ENCODE peak calls at places on chromosome 22, in five cellular contexts. P is activated B cell treated with CpG ODN at 0.5 μM for 24 hours, D is PC-9, S is right atrium auricular region, B is neural progenitor cell. I is an unnamed sample.

GRCh38 chr22:20864186-20864908 is 5.5 kb downstream of the SNAP29 start:
- DNase-seq in P (no peak), D (no peak), S (no peak), B (no peak), I (no peak)

GRCh38 chr22:49052560-49052959 is 775.1 kb downstream of the BRD1 start:
- DNase-seq in P (no peak), D (no peak), S (no peak), B (no peak), I (no peak)

GRCh38 chr22:48576333-48577013 is 1251.2 kb downstream of the BRD1 start:
- DNase-seq in P (no peak), D (no peak), S (no peak), B (peak; percentile 88), I (peak; percentile 45)

GRCh38 chr22:23781533-23781932 is 5.2 kb upstream of the SMARCB1 start:
- DNase-seq in P (no peak), D (peak; percentile 55), S (no peak), B (no peak), I (no peak)

GRCh38 chr22:22110548-22111266 is 128.1 kb upstream of the TOP3B start:
- DNase-seq in P (peak; percentile 82), D (peak; percentile 27), S (no peak), B (peak; percentile 62), I (no peak)

GRCh38 chr22:23192558-23192957 is 12.2 kb downstream of the BCR start:
- DNase-seq in P (no peak), D (no peak), S (no peak), B (no peak), I (no peak)

GRCh38 chr22:27488456-27489224 is 312.9 kb downstream of the MN1 start:
- DNase-seq in P (no peak), D (no peak), S (no peak), B (no peak), I (no peak)

GRCh38 chr22:36641902-36642640 is 61.5 kb downstream of the CACNG2 start:
- DNase-seq in P (no peak), D (no peak), S (no peak), B (no peak), I (no peak)

GRCh38 chr22:27125539-27125938 is 468.2 kb downstream of the MIAT start:
- DNase-seq in P (no peak), D (no peak), S (no peak), B (no peak), I (no peak)

GRCh38 chr22:20992056-20992442 is 9.9 kb downstream of the THAP7 start:
- DNase-seq in P (no peak), D (no peak), S (no peak), B (no peak), I (no peak)

GRCh38 chr22:49972163-49973017 is 11.8 kb downstream of the PIM3 start:
- DNase-seq in P (peak; percentile 25), D (no peak), S (no peak), B (no peak), I (no peak)

GRCh38 chr22:18927573-18927972 is 8.5 kb downstream of the PRODH start:
- DNase-seq in P (no peak), D (no peak), S (no peak), B (no peak), I (no peak)

GRCh38 chr22:22605074-22605404 is 39.4 kb upstream of the GGTLC2 start:
- DNase-seq in P (no peak), D (no peak), S (no peak), B (no peak), I (no peak)

GRCh38 chr22:19981171-19981960 is 35.3 kb downstream of the ARVCF start:
- DNase-seq in P (no peak), D (no peak), S (no peak), B (no peak), I (no peak)

GRCh38 chr22:27578937-27579617 is 222.5 kb downstream of the MN1 start:
- DNase-seq in P (no peak), D (no peak), S (no peak), B (no peak), I (no peak)

GRCh38 chr22:29216873-29217666 is 11.4 kb downstream of the EMID1 start:
- DNase-seq in P (no peak), D (no peak), S (no peak), B (no peak), I (no peak)

GRCh38 chr22:49693416-49693815 is 134.3 kb downstream of the BRD1 start:
- DNase-seq in P (no peak), D (no peak), S (no peak), B (no peak), I (peak; percentile 20)

GRCh38 chr22:48242461-48242864 is 1480.0 kb downstream of the TBC1D22A start:
- DNase-seq in P (no peak), D (no peak), S (no peak), B (no peak), I (no peak)

GRCh38 chr22:19604711-19605268 is 80.6 kb upstream of the CLDN5 start:
- DNase-seq in P (no peak), D (no peak), S (no peak), B (no peak), I (no peak)

GRCh38 chr22:41907436-41908401 is 7.2 kb downstream of the SHISA8 start:
- DNase-seq in P (no peak), D (no peak), S (no peak), B (peak; percentile 19), I (no peak)

GRCh38 chr22:49398646-49399045 is 429.0 kb downstream of the BRD1 start:
- DNase-seq in P (no peak), D (no peak), S (peak; percentile 13), B (no peak), I (peak; percentile 33)

GRCh38 chr22:39935116-39935515 is 25.1 kb upstream of the TMA7B start:
- DNase-seq in P (no peak), D (no peak), S (no peak), B (peak; percentile 40), I (no peak)

GRCh38 chr22:39932166-39932565 is 28.0 kb upstream of the TMA7B start:
- DNase-seq in P (no peak), D (no peak), S (no peak), B (no peak), I (no peak)

GRCh38 chr22:39931271-39931670 is 28.9 kb upstream of the TMA7B start:
- DNase-seq in P (no peak), D (no peak), S (no peak), B (no peak), I (no peak)

GRCh38 chr22:39933741-39934140 is 26.5 kb upstream of the TMA7B start:
- DNase-seq in P (no peak), D (no peak), S (no peak), B (peak; percentile 23), I (no peak)

GRCh38 chr22:39932918-39933649 is 27.1 kb upstream of the TMA7B start:
- DNase-seq in P (no peak), D (peak; percentile 29), S (no peak), B (peak; percentile 90), I (no peak)
- TF ChIP-seq CTCF in P (no peak), D (peak; percentile 87), S (peak; percentile 60), B (peak; percentile 89), I (peak; percentile 52)

DNA sequence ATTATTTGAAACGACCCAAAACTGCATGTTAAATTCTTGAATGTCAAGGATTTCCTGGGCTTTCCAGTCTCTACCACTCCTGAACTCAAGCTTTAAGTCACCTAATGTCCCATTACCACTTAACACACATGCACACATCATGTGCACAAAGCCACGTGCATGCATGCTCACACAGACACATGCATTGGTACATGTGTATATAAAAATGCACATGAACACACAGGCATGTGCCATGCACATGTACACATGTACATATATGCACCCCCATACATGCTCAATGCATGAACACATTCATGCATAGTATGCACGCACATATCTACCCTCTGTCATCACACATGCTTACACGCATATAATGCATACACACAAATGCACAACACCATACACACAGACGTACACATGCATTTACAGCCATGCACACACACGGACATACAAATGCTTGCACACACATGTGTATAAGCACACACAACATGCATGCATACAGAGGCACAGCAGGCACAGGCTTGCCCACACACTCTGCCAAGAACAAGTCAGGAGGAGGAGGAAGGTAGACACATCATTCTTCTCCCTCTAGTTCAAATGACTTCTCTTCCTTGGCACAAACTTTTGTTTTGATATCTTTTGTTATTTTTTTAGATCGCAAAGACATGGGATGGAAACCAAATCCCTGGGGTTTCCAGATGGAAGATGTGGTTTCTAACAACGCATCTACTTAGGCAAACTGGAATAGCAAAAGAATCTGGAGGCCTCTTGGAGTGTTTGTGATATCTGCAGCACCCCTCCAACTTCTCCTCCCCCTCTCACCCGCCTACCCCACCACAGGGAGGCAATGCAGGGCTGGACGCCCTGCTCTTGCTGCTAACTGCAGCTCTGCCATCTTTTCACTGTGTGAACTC is 24.6 kb downstream of the RASD2 start:
- DNase-seq in P (no peak), D (no peak), S (no peak), B (no peak), I (no peak)
- TF ChIP-seq CTCF in P (no peak), D (no peak), S (no peak), B (no peak), I (no peak)

GRCh38 chr22:30947821-30948454 is 20.6 kb downstream of the MORC2 start:
- DNase-seq in P (no peak), D (no peak), S (no peak), B (peak; percentile 56), I (no peak)

GRCh38 chr22:30948930-30949342 is 19.6 kb downstream of the MORC2 start:
- DNase-seq in P (no peak), D (no peak), S (no peak), B (no peak), I (no peak)

GRCh38 chr22:30945653-30946052 is 22.9 kb downstream of the MORC2 start:
- DNase-seq in P (no peak), D (no peak), S (no peak), B (no peak), I (no peak)

GRCh38 chr22:30946354-30946753 is 22.2 kb downstream of the MORC2 start:
- DNase-seq in P (no peak), D (no peak), S (no peak), B (no peak), I (no peak)

GRCh38 chr22:30947163-30947820 is 21.3 kb downstream of the MORC2 start:
- DNase-seq in P (no peak), D (no peak), S (peak; percentile 69), B (peak; percentile 90), I (no peak)
- TF ChIP-seq CTCF in P (no peak), D (no peak), S (no peak), B (peak; percentile 47), I (no peak)

DNA sequence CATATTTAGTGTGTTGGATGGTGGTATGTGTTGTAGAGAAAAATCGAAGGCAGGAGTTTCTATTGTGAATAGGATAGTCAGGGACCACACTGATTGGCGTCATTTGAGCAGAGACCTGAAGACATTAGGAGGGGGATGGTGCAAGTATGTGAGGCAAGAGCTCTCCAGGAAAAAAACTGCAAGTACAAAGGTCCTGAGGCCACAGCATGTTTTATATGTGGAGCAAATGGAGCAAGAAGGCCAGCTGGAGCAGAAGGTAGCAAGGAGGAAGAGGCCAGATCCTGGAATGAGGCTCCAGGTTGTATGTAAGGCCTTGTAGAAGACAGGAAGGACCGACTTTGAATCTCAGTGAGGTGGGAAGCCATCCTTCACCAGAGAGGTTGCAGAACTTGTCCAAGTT is 14.2 kb upstream of the MICALL1 start:
- DNase-seq in P (no peak), D (no peak), S (no peak), B (no peak), I (no peak)
- TF ChIP-seq CTCF in P (no peak), D (no peak), S (no peak), B (no peak), I (no peak)

GRCh38 chr22:38435010-38435409 is 20.0 kb downstream of the KCNJ4 start:
- DNase-seq in P (no peak), D (no peak), S (no peak), B (peak; percentile 53), I (no peak)
- TF ChIP-seq CTCF in P (no peak), D (no peak), S (no peak), B (peak; percentile 43), I (no peak)

I was measured in mesothelial cell of epicardium.